ENCODE peak calls at places on chromosome 14, in four cellular contexts. T is stimulated activated CD4-positive, alpha-beta T cell treated with anti-CD3 and anti-CD28 coated beads, Interleukin-12 subunit alpha, Interleukin-12 subunit beta, amount 100 ng/mL, for 48 hours; G is OCI-LY7; E is progenitor cell of endocrine pancreas. S is an unnamed sample.

GRCh38 chr14:73269729-73270651 is 32.7 kb downstream of the PAPLN start:
- DNase-seq in T (no peak), G (peak; percentile 73), E (peak; percentile 37), S (no peak)

GRCh38 chr14:60303745-60304144 is 54.7 kb downstream of the PPM1A start:
- DNase-seq in T (no peak), G (no peak), E (no peak), S (no peak)

GRCh38 chr14:90600619-90601018 is 203.8 kb downstream of the CALM1 start:
- DNase-seq in T (no peak), G (no peak), E (no peak), S (no peak)

GRCh38 chr14:80906946-80907345 is 34.6 kb downstream of the CEP128 start:
- DNase-seq in T (no peak), G (no peak), E (no peak), S (no peak)

GRCh38 chr14:60805881-60806569 is 71.5 kb downstream of the MNAT1 start:
- DNase-seq in T (no peak), G (no peak), E (no peak), S (no peak)

GRCh38 chr14:75280831-75281690 is 2.4 kb downstream of the FOS start:
- DNase-seq in T (no peak), G (no peak), E (no peak), S (no peak)

GRCh38 chr14:75283162-75283883 is 4.7 kb downstream of the FOS start:
- DNase-seq in T (no peak), G (no peak), E (no peak), S (no peak)

GRCh38 chr14:23454445-23454856 is 15.1 kb upstream of the NGDN start:
- DNase-seq in T (no peak), G (no peak), E (no peak), S (no peak)

GRCh38 chr14:58697927-58698641 is 60.3 kb downstream of the DACT1 start:
- DNase-seq in T (no peak), G (no peak), E (no peak), S (no peak)

GRCh38 chr14:96309907-96310330 is 53.2 kb downstream of the ATG2B start:
- DNase-seq in T (no peak), G (peak; percentile 7), E (no peak), S (no peak)

GRCh38 chr14:98194821-98195220 is 1077.2 kb downstream of the BCL11B start:
- DNase-seq in T (no peak), G (no peak), E (no peak), S (no peak)

GRCh38 chr14:79732911-79733310 is 478.4 kb downstream of the DIO2 start:
- DNase-seq in T (no peak), G (no peak), E (no peak), S (no peak)

GRCh38 chr14:102929349-102930137 is 7.1 kb downstream of the AMN start:
- DNase-seq in T (no peak), G (no peak), E (no peak), S (no peak)

GRCh38 chr14:36070056-36071043 is 106.2 kb downstream of the PTCSC3 start:
- DNase-seq in T (peak; percentile 22), G (peak; percentile 57), E (peak; percentile 62), S (peak; percentile 33)

GRCh38 chr14:104843442-104844305 is 21.4 kb upstream of the CEP170B start:
- DNase-seq in T (no peak), G (no peak), E (no peak), S (no peak)

GRCh38 chr14:95886366-95886765 is 9.7 kb downstream of the TUNAR start:
- DNase-seq in T (no peak), G (no peak), E (no peak), S (no peak)

GRCh38 chr14:66070542-66071319 is 415.4 kb upstream of the CCDC196 start:
- DNase-seq in T (peak; percentile 26), G (peak; percentile 62), E (peak; percentile 77), S (peak; percentile 38)

GRCh38 chr14:50985124-50985815 is 41.0 kb upstream of the PYGL start:
- DNase-seq in T (no peak), G (no peak), E (no peak), S (no peak)

GRCh38 chr14:34218866-34219265 is 243.2 kb downstream of the SPTSSA start:
- DNase-seq in T (no peak), G (no peak), E (no peak), S (no peak)

GRCh38 chr14:100737526-100737925 is 10.8 kb downstream of the DLK1 start:
- DNase-seq in T (no peak), G (no peak), E (no peak), S (no peak)

GRCh38 chr14:72766296-72766695 is 127.6 kb downstream of the DPF3 start:
- DNase-seq in T (no peak), G (no peak), E (no peak), S (no peak)

GRCh38 chr14:21104448-21105060 is 3.7 kb downstream of the TMEM253 start:
- DNase-seq in T (peak; percentile 35), G (peak; percentile 80), E (no peak), S (no peak)

S was measured in iPS DF 19.7.